ENCODE peak calls at places on chromosome 11, in five cellular contexts. X is neuronal stem cell, D is anterior cingulate cortex, B is NCI-H1694 treated with DMSO at 0.1 percent for 48 hours, L is astrocyte of the cerebellum. Z is an unnamed sample.

GRCh38 chr11:70397336-70397982 is 870 bp upstream of the CTTN start:
- DNase-seq in X (no peak), D (no peak), B (peak; percentile 5), L (peak; percentile 2), Z (no peak)

GRCh38 chr11:377883-378500 is 8.7 kb downstream of the B4GALNT4 start:
- DNase-seq in X (no peak), D (no peak), B (no peak), L (no peak), Z (peak; percentile 52)

GRCh38 chr11:69232821-69233760 is 60.9 kb upstream of the MYEOV start:
- DNase-seq in X (no peak), D (no peak), B (no peak), L (no peak), Z (no peak)

GRCh38 chr11:109819410-109819809 is 273.8 kb upstream of the ZC3H12C start:
- DNase-seq in X (no peak), D (no peak), B (no peak), L (no peak), Z (no peak)

GRCh38 chr11:299951-300735 is 817 bp upstream of the IFITM5 start:
- DNase-seq in X (no peak), D (no peak), B (no peak), L (no peak), Z (no peak)

GRCh38 chr11:120819437-120819836 is 204.5 kb upstream of the TBCEL start:
- DNase-seq in X (no peak), D (no peak), B (no peak), L (no peak), Z (no peak)

GRCh38 chr11:121884601-121885000 is 231.4 kb downstream of the BLID start:
- DNase-seq in X (no peak), D (no peak), B (no peak), L (no peak), Z (no peak)

GRCh38 chr11:15945726-15946125 is 410.6 kb downstream of the SOX6 start:
- DNase-seq in X (no peak), D (no peak), B (no peak), L (no peak), Z (no peak)

GRCh38 chr11:16986434-16987204 is 27.6 kb downstream of the PLEKHA7 start:
- DNase-seq in X (no peak), D (no peak), B (no peak), L (no peak), Z (no peak)

GRCh38 chr11:76623171-76623883 is 47.2 kb downstream of the LRRC32 start:
- DNase-seq in X (no peak), D (no peak), B (peak; percentile 41), L (no peak), Z (no peak)

GRCh38 chr11:32884770-32885384 is 7.7 kb upstream of the QSER1 start:
- DNase-seq in X (no peak), D (no peak), B (peak; percentile 6), L (no peak), Z (no peak)

GRCh38 chr11:103070142-103070541 is 21.8 kb downstream of the DCUN1D5 start:
- DNase-seq in X (no peak), D (no peak), B (no peak), L (no peak), Z (no peak)

GRCh38 chr11:1832181-1832988 is 2.4 kb upstream of the SYT8 start:
- DNase-seq in X (peak; percentile 67), D (peak; percentile 51), B (no peak), L (no peak), Z (peak; percentile 94)